ENCODE peak calls at places on chromosomes 13 and 19, in seven cellular contexts. Y is LoVo, G is Peyer's patch, D is Daoy, A is AML-193, X is posterior vena cava, V is nephron progenitor cell. U is an unnamed sample.

GRCh38 chr19:7382694-7383093 is 34.0 kb downstream of the ARHGEF18 start:
- DNase-seq in Y (no peak), G (no peak), D (no peak), A (no peak), X (no peak), V (no peak), U (no peak)

GRCh38 chr13:113187905-113188595 is 20.4 kb downstream of the PCID2 start:
- DNase-seq in Y (no peak), G (no peak), D (no peak), A (no peak), X (no peak), V (no peak), U (no peak)

GRCh38 chr13:30004204-30004603 is 153.8 kb upstream of the UBL3 start:
- DNase-seq in Y (no peak), G (no peak), D (no peak), A (peak; percentile 85), X (no peak), V (no peak), U (no peak)

GRCh38 chr19:48342414-48342738 is 17.0 kb downstream of the EMP3 start:
- DNase-seq in Y (no peak), G (no peak), D (no peak), A (no peak), X (no peak), V (no peak), U (no peak)

GRCh38 chr13:30898721-30899188 is 7.3 kb upstream of the MEDAG start:
- DNase-seq in Y (no peak), G (no peak), D (peak; percentile 74), A (no peak), X (peak; percentile 83), V (no peak), U (no peak)

GRCh38 chr19:4829001-4829712 is 2.4 kb downstream of the TICAM1 start:
- DNase-seq in Y (peak; percentile 39), G (peak; percentile 49), D (no peak), A (peak; percentile 59), X (no peak), V (no peak), U (peak; percentile 59)

GRCh38 chr13:92806215-92806614 is 420.4 kb upstream of the GPC6 start:
- DNase-seq in Y (peak; percentile 3), G (no peak), D (no peak), A (no peak), X (no peak), V (no peak), U (no peak)

GRCh38 chr13:69124996-69125395 is 982.6 kb upstream of the ATXN8OS start:
- DNase-seq in Y (no peak), G (no peak), D (no peak), A (no peak), X (no peak), V (no peak), U (no peak)

GRCh38 chr13:26721251-26721939 is 39.2 kb downstream of the GPR12 start:
- DNase-seq in Y (no peak), G (peak; percentile 35), D (peak; percentile 58), A (peak; percentile 91), X (no peak), V (no peak), U (peak; percentile 28)

GRCh38 chr19:41097302-41097701 is 9.1 kb downstream of the CYP2A13 start:
- DNase-seq in Y (no peak), G (no peak), D (no peak), A (no peak), X (no peak), V (no peak), U (no peak)

GRCh38 chr13:43478178-43478577 is 308.6 kb downstream of the ENOX1 start:
- DNase-seq in Y (no peak), G (no peak), D (no peak), A (no peak), X (no peak), V (no peak), U (no peak)

GRCh38 chr19:45508931-45509691 is 1.8 kb downstream of the VASP start:
- DNase-seq in Y (no peak), G (peak; percentile 80), D (peak; percentile 91), A (peak; percentile 75), X (peak; percentile 96), V (peak; percentile 66), U (peak; percentile 86)